ENCODE peak calls at places on chromosomes 1 and 21, in nine cellular contexts. One of them, this sample, is unnamed.

GRCh38 chr1:222530852-222531251 is 17.1 kb downstream of the HHIPL2 start:
- DNase-seq in choroid plexus epithelial cell: no peak
- DNase-seq in psoas muscle: no peak
- DNase-seq in HFF-Myc: no peak
- DNase-seq in GM23248: no peak
- DNase-seq in transverse colon: no peak
- DNase-seq in fibroblast of villous mesenchyme: no peak
- DNase-seq in endodermal cell: no peak
- DNase-seq in Karpas-422: no peak
- DNase-seq in this sample: no peak

GRCh38 chr1:3543076-3544049 is 67.9 kb downstream of the MEGF6 start:
- DNase-seq in psoas muscle: no peak
- DNase-seq in Karpas-422: no peak
- DNase-seq in choroid plexus epithelial cell: peak
- DNase-seq in fibroblast of villous mesenchyme: peak
- DNase-seq in transverse colon: peak
- DNase-seq in GM23248: peak
- DNase-seq in HFF-Myc: no peak
- DNase-seq in endodermal cell: peak
- DNase-seq in this sample: no peak

GRCh38 chr1:7469255-7469938 is 301.7 kb upstream of the VAMP3 start:
- DNase-seq in transverse colon: no peak
- DNase-seq in GM23248: peak
- DNase-seq in fibroblast of villous mesenchyme: peak
- DNase-seq in endodermal cell: no peak
- DNase-seq in choroid plexus epithelial cell: no peak
- DNase-seq in HFF-Myc: no peak
- DNase-seq in psoas muscle: no peak
- DNase-seq in Karpas-422: no peak
- DNase-seq in this sample: no peak

GRCh38 chr1:22804969-22805671 is 94.5 kb downstream of the EPHB2 start:
- DNase-seq in endodermal cell: no peak
- DNase-seq in transverse colon: no peak
- DNase-seq in HFF-Myc: no peak
- DNase-seq in fibroblast of villous mesenchyme: no peak
- DNase-seq in psoas muscle: no peak
- DNase-seq in GM23248: no peak
- DNase-seq in choroid plexus epithelial cell: no peak
- DNase-seq in Karpas-422: no peak
- DNase-seq in this sample: no peak

GRCh38 chr1:227766015-227766634 is 30.9 kb downstream of the SNAP47 start:
- DNase-seq in Karpas-422: no peak
- DNase-seq in transverse colon: peak
- DNase-seq in endodermal cell: no peak
- DNase-seq in HFF-Myc: no peak
- DNase-seq in GM23248: peak
- DNase-seq in fibroblast of villous mesenchyme: no peak
- DNase-seq in choroid plexus epithelial cell: peak
- DNase-seq in psoas muscle: no peak
- DNase-seq in this sample: peak

GRCh38 chr1:119632103-119632490 is 16.0 kb downstream of the ZNF697 start:
- DNase-seq in endodermal cell: peak
- DNase-seq in choroid plexus epithelial cell: no peak
- DNase-seq in transverse colon: no peak
- DNase-seq in Karpas-422: no peak
- DNase-seq in HFF-Myc: no peak
- DNase-seq in fibroblast of villous mesenchyme: no peak
- DNase-seq in psoas muscle: no peak
- DNase-seq in GM23248: no peak
- DNase-seq in this sample: no peak

GRCh38 chr1:225442156-225442555 is 14.3 kb upstream of the LBR start:
- DNase-seq in fibroblast of villous mesenchyme: no peak
- DNase-seq in GM23248: no peak
- DNase-seq in transverse colon: no peak
- DNase-seq in Karpas-422: no peak
- DNase-seq in psoas muscle: no peak
- DNase-seq in endodermal cell: no peak
- DNase-seq in choroid plexus epithelial cell: no peak
- DNase-seq in HFF-Myc: no peak
- DNase-seq in this sample: peak

GRCh38 chr1:78003070-78003751 is 1.5 kb upstream of the DNAJB4 start:
- DNase-seq in psoas muscle: no peak
- DNase-seq in transverse colon: no peak
- DNase-seq in Karpas-422: peak
- DNase-seq in fibroblast of villous mesenchyme: peak
- DNase-seq in endodermal cell: no peak
- DNase-seq in choroid plexus epithelial cell: no peak
- DNase-seq in HFF-Myc: no peak
- DNase-seq in GM23248: peak
- DNase-seq in this sample: no peak

GRCh38 chr1:19650416-19651140 is 6.5 kb downstream of the NBL1 start:
- DNase-seq in GM23248: peak
- DNase-seq in Karpas-422: no peak
- DNase-seq in psoas muscle: no peak
- DNase-seq in endodermal cell: no peak
- DNase-seq in choroid plexus epithelial cell: no peak
- DNase-seq in fibroblast of villous mesenchyme: peak
- DNase-seq in transverse colon: no peak
- DNase-seq in HFF-Myc: no peak
- DNase-seq in this sample: no peak

GRCh38 chr1:224132901-224133300 is 19.0 kb downstream of the FBXO28 start:
- DNase-seq in transverse colon: no peak
- DNase-seq in HFF-Myc: no peak
- DNase-seq in choroid plexus epithelial cell: no peak
- DNase-seq in fibroblast of villous mesenchyme: no peak
- DNase-seq in Karpas-422: no peak
- DNase-seq in endodermal cell: no peak
- DNase-seq in psoas muscle: no peak
- DNase-seq in GM23248: no peak
- DNase-seq in this sample: no peak
- H3K4me3 ChIP-seq in transverse colon: no peak
- H3K4me3 ChIP-seq in HFF-Myc: no peak
- H3K4me3 ChIP-seq in choroid plexus epithelial cell: no peak
- H3K4me3 ChIP-seq in fibroblast of villous mesenchyme: no peak
- H3K4me3 ChIP-seq in Karpas-422: no peak
- H3K4me3 ChIP-seq in endodermal cell: no peak
- H3K4me3 ChIP-seq in psoas muscle: no peak
- H3K4me3 ChIP-seq in GM23248: no peak
- H3K4me3 ChIP-seq in this sample: no peak

DNA sequence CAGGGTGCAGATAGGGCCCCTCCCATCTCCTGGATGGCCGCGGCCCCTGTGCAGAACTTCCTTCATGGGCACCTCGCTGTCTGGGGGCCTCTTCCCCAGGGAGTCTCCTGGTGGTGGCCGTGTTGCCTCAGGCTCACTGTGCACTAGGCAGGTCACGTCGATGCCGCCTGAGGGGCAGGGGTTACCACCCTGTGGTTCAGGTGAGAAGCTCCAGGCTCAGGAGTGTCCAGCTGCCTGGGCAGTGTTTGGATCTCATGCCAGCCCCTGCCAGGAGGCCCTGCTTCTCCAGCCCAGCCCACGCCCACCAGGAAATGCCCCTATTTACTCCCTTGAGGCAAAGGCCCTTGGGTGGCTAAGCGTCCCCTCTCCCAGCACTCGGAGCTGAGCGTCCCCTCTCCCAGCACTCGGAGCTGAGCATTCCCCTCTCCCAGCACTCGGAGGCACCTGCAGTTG is 2.1 kb downstream of the ITGB2 start:
- DNase-seq in endodermal cell: peak
- DNase-seq in GM23248: no peak
- DNase-seq in psoas muscle: peak
- DNase-seq in choroid plexus epithelial cell: no peak
- DNase-seq in transverse colon: no peak
- DNase-seq in fibroblast of villous mesenchyme: no peak
- DNase-seq in HFF-Myc: no peak
- DNase-seq in Karpas-422: no peak
- DNase-seq in this sample: peak
- H3K4me3 ChIP-seq in endodermal cell: peak
- H3K4me3 ChIP-seq in GM23248: no peak
- H3K4me3 ChIP-seq in psoas muscle: no peak
- H3K4me3 ChIP-seq in choroid plexus epithelial cell: no peak
- H3K4me3 ChIP-seq in transverse colon: no peak
- H3K4me3 ChIP-seq in fibroblast of villous mesenchyme: no peak
- H3K4me3 ChIP-seq in HFF-Myc: no peak
- H3K4me3 ChIP-seq in Karpas-422: peak
- H3K4me3 ChIP-seq in this sample: no peak

GRCh38 chr21:34807881-34808568 is 139.2 kb downstream of the CLIC6 start:
- DNase-seq in HFF-Myc: peak
- DNase-seq in psoas muscle: no peak
- DNase-seq in fibroblast of villous mesenchyme: peak
- DNase-seq in endodermal cell: no peak
- DNase-seq in Karpas-422: no peak
- DNase-seq in choroid plexus epithelial cell: peak
- DNase-seq in GM23248: peak
- DNase-seq in transverse colon: no peak
- DNase-seq in this sample: no peak
- H3K4me3 ChIP-seq in HFF-Myc: peak
- H3K4me3 ChIP-seq in psoas muscle: no peak
- H3K4me3 ChIP-seq in fibroblast of villous mesenchyme: no peak
- H3K4me3 ChIP-seq in endodermal cell: no peak
- H3K4me3 ChIP-seq in Karpas-422: peak
- H3K4me3 ChIP-seq in choroid plexus epithelial cell: no peak
- H3K4me3 ChIP-seq in GM23248: peak
- H3K4me3 ChIP-seq in transverse colon: no peak
- H3K4me3 ChIP-seq in this sample: no peak

GRCh38 chr1:9195651-9196050 is 38.9 kb upstream of the H6PD start:
- DNase-seq in Karpas-422: no peak
- DNase-seq in choroid plexus epithelial cell: no peak
- DNase-seq in HFF-Myc: no peak
- DNase-seq in endodermal cell: no peak
- DNase-seq in GM23248: no peak
- DNase-seq in transverse colon: no peak
- DNase-seq in fibroblast of villous mesenchyme: no peak
- DNase-seq in psoas muscle: no peak
- DNase-seq in this sample: no peak

GRCh38 chr1:9200441-9200840 is 34.1 kb upstream of the H6PD start:
- DNase-seq in GM23248: peak
- DNase-seq in transverse colon: no peak
- DNase-seq in choroid plexus epithelial cell: no peak
- DNase-seq in HFF-Myc: no peak
- DNase-seq in psoas muscle: no peak
- DNase-seq in fibroblast of villous mesenchyme: peak
- DNase-seq in Karpas-422: no peak
- DNase-seq in endodermal cell: no peak
- DNase-seq in this sample: no peak

GRCh38 chr1:9196129-9197040 is 38.2 kb upstream of the H6PD start:
- DNase-seq in transverse colon: peak
- DNase-seq in GM23248: peak
- DNase-seq in psoas muscle: peak
- DNase-seq in fibroblast of villous mesenchyme: peak
- DNase-seq in choroid plexus epithelial cell: peak
- DNase-seq in endodermal cell: peak
- DNase-seq in Karpas-422: peak
- DNase-seq in HFF-Myc: no peak
- DNase-seq in this sample: peak

GRCh38 chr1:9198538-9199361 is 35.8 kb upstream of the H6PD start:
- DNase-seq in fibroblast of villous mesenchyme: peak
- DNase-seq in endodermal cell: peak
- DNase-seq in Karpas-422: no peak
- DNase-seq in HFF-Myc: no peak
- DNase-seq in GM23248: peak
- DNase-seq in choroid plexus epithelial cell: peak
- DNase-seq in transverse colon: no peak
- DNase-seq in psoas muscle: peak
- DNase-seq in this sample: no peak

GRCh38 chr1:9197186-9198099 is 37.1 kb upstream of the H6PD start:
- DNase-seq in GM23248: no peak
- DNase-seq in HFF-Myc: no peak
- DNase-seq in psoas muscle: no peak
- DNase-seq in transverse colon: no peak
- DNase-seq in choroid plexus epithelial cell: no peak
- DNase-seq in Karpas-422: no peak
- DNase-seq in fibroblast of villous mesenchyme: no peak
- DNase-seq in endodermal cell: no peak
- DNase-seq in this sample: no peak
- H3K4me3 ChIP-seq in GM23248: no peak
- H3K4me3 ChIP-seq in HFF-Myc: no peak
- H3K4me3 ChIP-seq in psoas muscle: peak
- H3K4me3 ChIP-seq in transverse colon: no peak
- H3K4me3 ChIP-seq in choroid plexus epithelial cell: peak
- H3K4me3 ChIP-seq in Karpas-422: no peak
- H3K4me3 ChIP-seq in fibroblast of villous mesenchyme: no peak
- H3K4me3 ChIP-seq in endodermal cell: no peak
- H3K4me3 ChIP-seq in this sample: no peak

GRCh38 chr1:156522443-156522970 is 21.9 kb upstream of the MEF2D start:
- DNase-seq in GM23248: no peak
- DNase-seq in transverse colon: no peak
- DNase-seq in Karpas-422: no peak
- DNase-seq in fibroblast of villous mesenchyme: no peak
- DNase-seq in choroid plexus epithelial cell: no peak
- DNase-seq in endodermal cell: no peak
- DNase-seq in HFF-Myc: no peak
- DNase-seq in psoas muscle: no peak
- DNase-seq in this sample: no peak
- H3K4me3 ChIP-seq in GM23248: no peak
- H3K4me3 ChIP-seq in transverse colon: no peak
- H3K4me3 ChIP-seq in Karpas-422: no peak
- H3K4me3 ChIP-seq in fibroblast of villous mesenchyme: no peak
- H3K4me3 ChIP-seq in choroid plexus epithelial cell: no peak
- H3K4me3 ChIP-seq in endodermal cell: no peak
- H3K4me3 ChIP-seq in HFF-Myc: no peak
- H3K4me3 ChIP-seq in psoas muscle: no peak
- H3K4me3 ChIP-seq in this sample: no peak

DNA sequence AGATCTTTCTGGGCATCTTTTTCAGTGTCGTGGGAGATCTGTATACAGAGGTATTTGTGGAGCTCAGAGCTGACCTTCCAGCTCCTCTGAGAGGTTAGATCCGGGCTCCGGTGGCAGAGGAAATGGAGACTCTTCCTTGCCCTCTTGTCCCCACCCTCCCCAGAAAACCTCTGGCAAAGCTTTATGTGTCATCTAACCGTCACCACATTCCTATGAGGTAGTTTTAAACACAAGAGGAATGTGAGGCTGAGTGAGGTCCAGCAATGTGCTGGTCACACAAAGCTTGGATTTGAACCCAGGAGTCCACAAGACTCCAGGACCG is 1.2 kb downstream of the CD160 start:
- DNase-seq in endodermal cell: no peak
- DNase-seq in psoas muscle: no peak
- DNase-seq in transverse colon: no peak
- DNase-seq in GM23248: peak
- DNase-seq in HFF-Myc: no peak
- DNase-seq in choroid plexus epithelial cell: peak
- DNase-seq in fibroblast of villous mesenchyme: peak
- DNase-seq in Karpas-422: no peak
- DNase-seq in this sample: no peak
- H3K4me3 ChIP-seq in endodermal cell: no peak
- H3K4me3 ChIP-seq in psoas muscle: peak
- H3K4me3 ChIP-seq in transverse colon: peak
- H3K4me3 ChIP-seq in GM23248: peak
- H3K4me3 ChIP-seq in HFF-Myc: no peak
- H3K4me3 ChIP-seq in choroid plexus epithelial cell: no peak
- H3K4me3 ChIP-seq in fibroblast of villous mesenchyme: no peak
- H3K4me3 ChIP-seq in Karpas-422: no peak
- H3K4me3 ChIP-seq in this sample: no peak

DNA sequence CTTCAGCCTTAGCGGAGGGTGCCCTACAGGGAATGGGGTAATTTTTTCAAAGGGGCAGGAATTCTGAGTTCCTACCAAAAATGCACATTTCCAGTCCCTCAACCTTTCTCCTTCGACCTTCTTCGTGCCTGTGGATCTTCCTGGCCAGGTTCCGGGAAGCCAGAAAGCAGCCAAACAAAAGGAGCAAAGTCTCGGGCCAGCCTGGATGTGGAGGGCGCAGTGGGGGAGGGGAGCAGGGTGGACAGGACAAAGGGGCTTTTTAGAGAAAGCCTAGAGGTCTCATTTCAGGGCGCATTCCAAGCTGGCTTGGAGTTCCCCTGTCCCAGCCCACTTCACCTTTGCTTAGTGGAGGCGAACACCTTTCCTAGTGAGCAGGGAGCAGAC is 2.9 kb upstream of the INAVA start:
- DNase-seq in psoas muscle: no peak
- DNase-seq in Karpas-422: no peak
- DNase-seq in endodermal cell: peak
- DNase-seq in GM23248: no peak
- DNase-seq in fibroblast of villous mesenchyme: no peak
- DNase-seq in HFF-Myc: no peak
- DNase-seq in transverse colon: peak
- DNase-seq in choroid plexus epithelial cell: no peak
- DNase-seq in this sample: no peak
- H3K4me3 ChIP-seq in psoas muscle: peak
- H3K4me3 ChIP-seq in Karpas-422: no peak
- H3K4me3 ChIP-seq in endodermal cell: peak
- H3K4me3 ChIP-seq in GM23248: peak
- H3K4me3 ChIP-seq in fibroblast of villous mesenchyme: peak
- H3K4me3 ChIP-seq in HFF-Myc: peak
- H3K4me3 ChIP-seq in transverse colon: peak
- H3K4me3 ChIP-seq in choroid plexus epithelial cell: peak
- H3K4me3 ChIP-seq in this sample: peak